ENCODE peak calls at places on chromosomes 6 and 20, in eight cellular contexts. X is IMR-90; P is omental fat pad; L is NCI-H2081; K is effector memory CD4-positive, alpha-beta T cell; W is spleen; H is HTR-8/SVneo; N is iPS DF 6.9. D is an unnamed sample.

GRCh38 chr6:107719160-107719559 is 105.0 kb downstream of the SCML4 start:
- DNase-seq in X (no peak), P (no peak), L (no peak), K (no peak), W (no peak), H (no peak), N (no peak), D (no peak)

GRCh38 chr6:37495199-37495913 is 4.3 kb downstream of the CCDC167 start:
- DNase-seq in X (no peak), P (no peak), L (no peak), K (no peak), W (no peak), H (no peak), N (no peak), D (no peak)

GRCh38 chr20:38962898-38963484 is 847 bp downstream of the DHX35 start:
- DNase-seq in X (no peak), P (no peak), L (no peak), K (no peak), W (no peak), H (no peak), N (no peak), D (no peak)

GRCh38 chr6:13485923-13486557 is 1.4 kb downstream of the GFOD1 start:
- DNase-seq in X (peak), P (no peak), L (peak), K (no peak), W (peak), H (peak), N (no peak), D (no peak)

GRCh38 chr6:100136590-100136989 is 142.6 kb upstream of the MCHR2 start:
- DNase-seq in X (no peak), P (no peak), L (no peak), K (no peak), W (no peak), H (no peak), N (no peak), D (no peak)

GRCh38 chr6:99605074-99605726 is 1.4 kb upstream of the PRDM13 start:
- DNase-seq in X (no peak), P (no peak), L (no peak), K (no peak), W (peak), H (no peak), N (no peak), D (no peak)

GRCh38 chr6:164013480-164014208 is 599.1 kb downstream of the QKI start:
- DNase-seq in X (no peak), P (no peak), L (no peak), K (no peak), W (no peak), H (peak), N (no peak), D (no peak)

GRCh38 chr6:106939848-106940247 is 34.7 kb downstream of the CD24 start:
- DNase-seq in X (no peak), P (no peak), L (no peak), K (no peak), W (no peak), H (no peak), N (no peak), D (no peak)

GRCh38 chr20:5569021-5569420 is 181.2 kb upstream of the SHLD1 start:
- DNase-seq in X (peak), P (no peak), L (peak), K (no peak), W (no peak), H (peak), N (no peak), D (peak)

GRCh38 chr6:101722991-101723579 is 329.6 kb downstream of the GRIK2 start:
- DNase-seq in X (peak), P (no peak), L (no peak), K (no peak), W (no peak), H (peak), N (no peak), D (no peak)

GRCh38 chr20:2509794-2510193 is 1.1 kb upstream of the ZNF343 start:
- DNase-seq in X (no peak), P (no peak), L (no peak), K (no peak), W (no peak), H (no peak), N (no peak), D (no peak)

GRCh38 chr20:25686081-25687077 is 10.3 kb downstream of the ZNF337 start:
- DNase-seq in X (no peak), P (no peak), L (peak), K (no peak), W (peak), H (no peak), N (no peak), D (no peak)

GRCh38 chr6:46189726-46190125 is 18.9 kb upstream of the ENPP5 start:
- DNase-seq in X (no peak), P (no peak), L (no peak), K (no peak), W (no peak), H (no peak), N (no peak), D (no peak)

GRCh38 chr20:25632940-25633790 is 9.4 kb upstream of the NANP start:
- DNase-seq in X (peak), P (no peak), L (no peak), K (no peak), W (no peak), H (no peak), N (no peak), D (no peak)

GRCh38 chr6:73624896-73625295 is 28.9 kb downstream of the SLC17A5 start:
- DNase-seq in X (no peak), P (no peak), L (no peak), K (no peak), W (no peak), H (no peak), N (no peak), D (no peak)

GRCh38 chr6:159053781-159054398 is 9.1 kb upstream of the TAGAP start:
- DNase-seq in X (no peak), P (no peak), L (no peak), K (no peak), W (no peak), H (no peak), N (no peak), D (no peak)

GRCh38 chr6:282177-282866 is 10.0 kb upstream of the DUSP22 start:
- DNase-seq in X (no peak), P (no peak), L (no peak), K (no peak), W (peak), H (no peak), N (no peak), D (no peak)

GRCh38 chr6:149233056-149233715 is 84.3 kb upstream of the TAB2 start:
- DNase-seq in X (peak), P (no peak), L (no peak), K (peak), W (no peak), H (peak), N (no peak), D (peak)

GRCh38 chr20:39986231-39986904 is 702.7 kb downstream of the MAFB start:
- DNase-seq in X (peak), P (no peak), L (no peak), K (no peak), W (no peak), H (no peak), N (no peak), D (peak)

GRCh38 chr6:21594427-21595264 is 1.1 kb downstream of the SOX4 start:
- DNase-seq in X (peak), P (peak), L (peak), K (no peak), W (peak), H (no peak), N (no peak), D (no peak)

GRCh38 chr6:84657486-84657885 is 106.9 kb downstream of the TBX18 start:
- DNase-seq in X (no peak), P (no peak), L (no peak), K (no peak), W (no peak), H (no peak), N (no peak), D (no peak)

GRCh38 chr6:45118684-45119230 is 209.4 kb upstream of the RUNX2 start:
- DNase-seq in X (no peak), P (no peak), L (no peak), K (no peak), W (no peak), H (no peak), N (no peak), D (no peak)

GRCh38 chr6:109447878-109448555 is 7.5 kb downstream of the SMPD2 start:
- DNase-seq in X (no peak), P (no peak), L (no peak), K (no peak), W (no peak), H (no peak), N (no peak), D (no peak)

GRCh38 chr6:45476341-45476740 is 98.6 kb upstream of the SUPT3H start:
- DNase-seq in X (no peak), P (no peak), L (no peak), K (no peak), W (no peak), H (no peak), N (no peak), D (no peak)

GRCh38 chr6:43687079-43687436 is 533 bp downstream of the MRPS18A start:
- DNase-seq in X (no peak), P (no peak), L (no peak), K (no peak), W (no peak), H (no peak), N (no peak), D (no peak)

GRCh38 chr20:18166241-18166881 is 28.7 kb downstream of the KAT14 start:
- DNase-seq in X (no peak), P (no peak), L (no peak), K (no peak), W (no peak), H (no peak), N (no peak), D (no peak)

GRCh38 chr6:2976571-2977085 is 5.3 kb upstream of the SERPINB6 start:
- DNase-seq in X (peak), P (no peak), L (no peak), K (no peak), W (no peak), H (peak), N (no peak), D (no peak)

GRCh38 chr20:14360386-14360785 is 23.0 kb upstream of the FLRT3 start:
- DNase-seq in X (peak), P (no peak), L (no peak), K (no peak), W (no peak), H (no peak), N (no peak), D (no peak)

GRCh38 chr20:63351811-63352591 is 9.1 kb downstream of the CHRNA4 start:
- DNase-seq in X (no peak), P (no peak), L (no peak), K (no peak), W (no peak), H (no peak), N (no peak), D (no peak)

GRCh38 chr20:45095753-45096371 is 5.1 kb downstream of the KCNS1 start:
- DNase-seq in X (peak), P (no peak), L (peak), K (peak), W (no peak), H (peak), N (peak), D (peak)

GRCh38 chr20:58264271-58264670 is 35.8 kb upstream of the ANKRD60 start:
- DNase-seq in X (no peak), P (no peak), L (no peak), K (no peak), W (no peak), H (no peak), N (no peak), D (no peak)

D was measured in NCI-H460.